ENCODE peak calls at places on chromosomes 1 and 21, in six cellular contexts. T is psoas muscle, S is breast epithelium, L is A549, J is transverse colon, Q is tibial nerve. C is an unnamed sample.

GRCh38 chr1:116486424-116486823 is 84.4 kb downstream of the CD58 start:
- DNase-seq in T (no peak), L (no peak), J (no peak), S (no peak), Q (no peak), C (no peak)

GRCh38 chr1:46800742-46801141 is 1.9 kb downstream of the CYP4B1 start:
- DNase-seq in J (no peak), L (no peak), T (no peak), Q (no peak), S (no peak), C (no peak)

GRCh38 chr1:27816921-27817630 is 13.5 kb upstream of the PPP1R8 start:
- DNase-seq in Q (no peak), S (no peak), L (peak; percentile 76), J (peak; percentile 22), T (no peak), C (peak; percentile 83)

GRCh38 chr1:147720557-147720956 is 39.8 kb downstream of the GJA5 start:
- DNase-seq in J (no peak), Q (no peak), T (no peak), S (no peak), L (no peak), C (no peak)

GRCh38 chr1:220970311-220970710 is 91.1 kb downstream of the HLX start:
- DNase-seq in Q (no peak), L (no peak), T (no peak), J (no peak), S (no peak), C (no peak)

GRCh38 chr21:39422468-39423241 is 22.9 kb downstream of the LCA5L start:
- DNase-seq in L (no peak), S (no peak), J (no peak), T (no peak), Q (no peak), C (no peak)

GRCh38 chr1:204617256-204618147 is 68.0 kb downstream of the LRRN2 start:
- DNase-seq in T (no peak), J (no peak), S (peak; percentile 39), L (no peak), Q (no peak), C (no peak)

GRCh38 chr1:211483896-211484612 is 7.9 kb downstream of the RD3 start:
- DNase-seq in S (no peak), T (no peak), Q (no peak), L (no peak), J (no peak), C (no peak)

GRCh38 chr1:220786337-220787068 is at the start of gene MTARC1:
- DNase-seq in S (no peak), J (peak; percentile 86), L (peak; percentile 63), T (peak; percentile 83), Q (no peak), C (peak; percentile 74)

GRCh38 chr21:45862544-45863207 is 118.9 kb upstream of the COL6A1 start:
- DNase-seq in J (no peak), S (no peak), Q (no peak), T (no peak), L (no peak), C (no peak)

GRCh38 chr1:7120863-7121621 is 335.8 kb downstream of the CAMTA1 start:
- DNase-seq in Q (no peak), T (no peak), J (no peak), L (no peak), S (peak; percentile 18), C (no peak)

GRCh38 chr1:31374511-31375196 is 1.8 kb upstream of the FABP3 start:
- DNase-seq in T (peak; percentile 79), S (peak; percentile 51), J (no peak), Q (no peak), L (no peak), C (no peak)

GRCh38 chr1:119419109-119419508 is 4.2 kb downstream of the HSD3B2 start:
- DNase-seq in L (no peak), Q (no peak), J (no peak), S (no peak), T (no peak), C (no peak)

GRCh38 chr1:205481629-205482071 is 22.8 kb upstream of the CDK18 start:
- DNase-seq in L (no peak), S (no peak), Q (no peak), J (no peak), T (no peak), C (no peak)

GRCh38 chr1:225447001-225447615 is 19.3 kb upstream of the LBR start:
- DNase-seq in Q (no peak), T (no peak), S (no peak), L (no peak), J (no peak), C (no peak)

GRCh38 chr1:228374711-228375577 is 31.7 kb downstream of the TRIM11 start:
- DNase-seq in L (peak; percentile 37), S (peak; percentile 59), T (peak; percentile 95), Q (peak; percentile 94), J (peak; percentile 52), C (no peak)

GRCh38 chr1:218679391-218679790 is 334.3 kb downstream of the TGFB2 start:
- DNase-seq in Q (no peak), S (no peak), L (no peak), T (no peak), J (no peak), C (no peak)

GRCh38 chr21:33931799-33932390 is 16.3 kb upstream of the ATP5PO start:
- DNase-seq in T (no peak), J (no peak), Q (no peak), S (no peak), L (no peak), C (no peak)

GRCh38 chr21:39675595-39675994 is 62.9 kb downstream of the B3GALT5 start:
- DNase-seq in Q (no peak), J (no peak), L (no peak), T (no peak), S (no peak), C (no peak)

GRCh38 chr1:115677570-115677969 is 35.8 kb downstream of the VANGL1 start:
- DNase-seq in Q (no peak), J (no peak), T (no peak), L (no peak), S (no peak), C (no peak)

GRCh38 chr1:36465731-36466369 is 1.7 kb upstream of the MRPS15 start:
- DNase-seq in S (no peak), J (no peak), Q (no peak), L (no peak), T (no peak), C (no peak)

GRCh38 chr1:23791434-23792047 is 596 bp downstream of the LYPLA2 start:
- DNase-seq in S (no peak), T (peak; percentile 56), Q (no peak), J (peak; percentile 50), L (no peak), C (peak; percentile 49)

GRCh38 chr1:167342846-167343245 is 122.2 kb downstream of the POU2F1 start:
- DNase-seq in Q (no peak), L (peak; percentile 24), J (no peak), S (no peak), T (no peak), C (peak; percentile 6)

GRCh38 chr1:240854367-240854766 is 242.4 kb upstream of the GREM2 start:
- DNase-seq in T (no peak), S (no peak), L (peak; percentile 19), J (no peak), Q (no peak), C (no peak)

GRCh38 chr1:167706931-167707877 is 14.6 kb upstream of the MPZL1 start:
- DNase-seq in S (no peak), L (no peak), J (no peak), Q (no peak), T (no peak), C (no peak)

GRCh38 chr1:241375906-241376305 is 18.9 kb upstream of the RGS7 start:
- DNase-seq in T (no peak), S (no peak), Q (no peak), J (no peak), L (no peak), C (no peak)

GRCh38 chr1:114756949-114757454 is 782 bp downstream of the CSDE1 start:
- DNase-seq in T (peak; percentile 77), L (peak; percentile 11), J (peak; percentile 32), Q (peak; percentile 41), S (no peak), C (peak; percentile 63)

GRCh38 chr1:22544606-22545005 is 18.7 kb upstream of the EPHA8 start:
- DNase-seq in Q (no peak), J (no peak), L (no peak), T (no peak), S (no peak), C (no peak)

GRCh38 chr1:49630156-49630555 is 393.6 kb downstream of the AGBL4 start:
- DNase-seq in S (no peak), T (no peak), J (no peak), Q (no peak), L (no peak), C (no peak)

GRCh38 chr1:93708734-93709481 is 27.3 kb upstream of the BCAR3 start:
- DNase-seq in S (no peak), L (no peak), Q (no peak), T (no peak), J (no peak), C (peak; percentile 49)
- H3K4me1 ChIP-seq in S (no peaks in the 10 kb centered on the region), L (peaks cover 30% of the 10 kb centered on the region), Q (peaks cover 15% of the 10 kb centered on the region), T (peaks cover 6% of the 10 kb centered on the region), J (no peaks in the 10 kb centered on the region), C (peaks cover 35% of the 10 kb centered on the region)

GRCh38 chr1:153614189-153614900 is 1.4 kb upstream of the S100A16 start:
- DNase-seq in Q (no peak), L (no peak), S (no peak), J (no peak), T (no peak), C (no peak)
- H3K4me1 ChIP-seq in Q (peaks cover 41% of the 10 kb centered on the region), L (peaks cover 49% of the 10 kb centered on the region), S (peaks cover 14% of the 10 kb centered on the region), J (peaks cover 54% of the 10 kb centered on the region), T (peaks cover 23% of the 10 kb centered on the region), C (peaks cover 45% of the 10 kb centered on the region)

GRCh38 chr1:16126738-16127515 is 28.9 kb downstream of the EPHA2 start:
- DNase-seq in S (no peak), L (no peak), Q (no peak), T (peak; percentile 36), J (no peak), C (no peak)

GRCh38 chr1:16125483-16125882 is 30.4 kb downstream of the EPHA2 start:
- DNase-seq in L (no peak), Q (no peak), J (no peak), S (no peak), T (peak; percentile 5), C (no peak)

GRCh38 chr1:16124377-16125087 is 31.3 kb downstream of the EPHA2 start:
- DNase-seq in T (peak; percentile 39), S (no peak), L (no peak), J (no peak), Q (no peak), C (no peak)

GRCh38 chr1:16125088-16125470 is 30.8 kb downstream of the EPHA2 start:
- DNase-seq in J (no peak), Q (no peak), T (peak; percentile 35), L (no peak), S (no peak), C (no peak)

DNA sequence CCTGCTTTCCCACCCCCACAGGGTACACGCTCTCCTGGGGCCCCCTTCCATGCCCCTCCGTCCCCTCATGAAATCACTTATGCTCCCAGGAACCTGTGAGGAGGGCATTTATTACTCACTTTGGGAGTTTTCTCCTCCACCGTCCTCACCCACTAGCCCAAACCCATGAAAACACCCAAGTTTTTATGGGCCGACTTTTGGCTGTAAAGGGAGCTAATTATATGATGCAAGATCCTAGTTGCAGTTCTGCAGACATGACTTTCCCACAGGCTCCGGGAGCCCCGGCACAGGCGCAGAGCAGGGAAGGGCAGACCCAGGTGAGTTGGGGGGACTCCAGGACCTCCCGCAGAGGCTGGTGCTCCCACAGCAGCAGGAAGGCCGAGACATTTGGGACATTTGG is 29.7 kb downstream of the EPHA2 start:
- DNase-seq in L (no peak), T (peak; percentile 19), J (no peak), Q (no peak), S (no peak), C (no peak)
- H3K4me1 ChIP-seq in L (peaks cover 54% of the 10 kb centered on the region), T (no peaks in the 10 kb centered on the region), J (no peaks in the 10 kb centered on the region), Q (peaks cover 16% of the 10 kb centered on the region), S (no peaks in the 10 kb centered on the region), C (no peaks in the 10 kb centered on the region)

GRCh38 chr1:153544453-153545066 is 1.0 kb downstream of the S100A4 start:
- DNase-seq in S (no peak), L (no peak), Q (no peak), T (no peak), J (no peak), C (no peak)
- H3K4me1 ChIP-seq in S (peaks cover 11% of the 10 kb centered on the region), L (peaks cover 88% of the 10 kb centered on the region), Q (peaks cover 74% of the 10 kb centered on the region), T (peaks cover 14% of the 10 kb centered on the region), J (peaks cover 55% of the 10 kb centered on the region), C (peaks cover 61% of the 10 kb centered on the region)